ENCODE peak calls at places on chromosomes 2 and 18, in eight cellular contexts. C is stimulated activated CD4-positive, alpha-beta T cell treated with anti-CD3 and anti-CD28 coated beads, Interleukin-1b, Interleukin-23, amount 100 ng/mL, for 24 hours; L is HFF-Myc; E is tibial artery; B is endothelial cell; S is kidney glomerular epithelial cell; M is M059J; N is stimulated activated naive CD8-positive, alpha-beta T cell treated with anti-CD3 and anti-CD28 coated beads, Interleukin-15, amount 100 ng/mL, for 72 hours. J is an unnamed sample.

GRCh38 chr2:223712642-223713041 is 110.5 kb upstream of the SCG2 start:
- DNase-seq in C (no peak), L (no peak), E (no peak), B (no peak), S (no peak), M (no peak), N (no peak), J (no peak)

GRCh38 chr2:46984034-46984433 is 68.4 kb upstream of the MCFD2 start:
- DNase-seq in C (no peak), L (no peak), E (no peak), B (no peak), S (no peak), M (no peak), N (no peak), J (no peak)

GRCh38 chr18:59546164-59546563 is 151.1 kb downstream of the CCBE1 start:
- DNase-seq in C (no peak), L (no peak), E (no peak), B (no peak), S (no peak), M (peak), N (no peak), J (no peak)

GRCh38 chr2:23782647-23783046 is 144.3 kb downstream of the ATAD2B start:
- DNase-seq in C (no peak), L (no peak), E (no peak), B (no peak), S (no peak), M (no peak), N (no peak), J (no peak)

GRCh38 chr2:239774142-239774462 is 251.0 kb downstream of the NDUFA10 start:
- DNase-seq in C (no peak), L (no peak), E (peak), B (no peak), S (no peak), M (no peak), N (no peak), J (no peak)

GRCh38 chr2:118732432-118732831 is 115.0 kb downstream of the EN1 start:
- DNase-seq in C (no peak), L (no peak), E (no peak), B (no peak), S (no peak), M (no peak), N (no peak), J (no peak)

GRCh38 chr2:4930704-4931103 is 761.5 kb upstream of the SOX11 start:
- DNase-seq in C (no peak), L (no peak), E (no peak), B (no peak), S (no peak), M (no peak), N (no peak), J (no peak)

GRCh38 chr2:88452151-88452851 is at the start of gene FOXI3:
- DNase-seq in C (no peak), L (no peak), E (no peak), B (peak), S (no peak), M (no peak), N (no peak), J (no peak)

GRCh38 chr2:237859082-237859433 is 365 bp upstream of the RAMP1 start:
- DNase-seq in C (no peak), L (no peak), E (no peak), B (no peak), S (no peak), M (no peak), N (no peak), J (no peak)

GRCh38 chr2:201660293-201660895 is 17.1 kb upstream of the TMEM237 start:
- DNase-seq in C (no peak), L (no peak), E (no peak), B (no peak), S (no peak), M (no peak), N (no peak), J (no peak)

GRCh38 chr2:84234103-84234502 is 225.0 kb downstream of the SUCLG1 start:
- DNase-seq in C (no peak), L (no peak), E (no peak), B (no peak), S (no peak), M (peak), N (no peak), J (no peak)

GRCh38 chr2:16678964-16679363 is 13.3 kb upstream of the CYRIA start:
- DNase-seq in C (no peak), L (no peak), E (no peak), B (no peak), S (no peak), M (no peak), N (no peak), J (no peak)

GRCh38 chr18:70058916-70059315 is 111.2 kb upstream of the CD226 start:
- DNase-seq in C (no peak), L (no peak), E (no peak), B (no peak), S (no peak), M (no peak), N (no peak), J (no peak)

GRCh38 chr2:138711812-138712211 is 68.4 kb downstream of the NXPH2 start:
- DNase-seq in C (no peak), L (no peak), E (no peak), B (no peak), S (no peak), M (peak), N (no peak), J (no peak)

GRCh38 chr18:59911600-59911999 is 11.8 kb downstream of the PMAIP1 start:
- DNase-seq in C (no peak), L (no peak), E (no peak), B (no peak), S (no peak), M (no peak), N (no peak), J (peak)

GRCh38 chr18:51278045-51278649 is 80.7 kb upstream of the MEX3C start:
- DNase-seq in C (peak), L (peak), E (no peak), B (peak), S (peak), M (peak), N (peak), J (peak)

GRCh38 chr2:118830121-118830520 is 17.3 kb downstream of the EN1 start:
- DNase-seq in C (no peak), L (no peak), E (no peak), B (no peak), S (no peak), M (peak), N (no peak), J (no peak)

GRCh38 chr2:66960161-66960560 is 437.0 kb upstream of the ETAA1 start:
- DNase-seq in C (no peak), L (no peak), E (no peak), B (no peak), S (no peak), M (peak), N (no peak), J (no peak)

GRCh38 chr2:67600946-67601345 is 203.8 kb downstream of the ETAA1 start:
- DNase-seq in C (no peak), L (no peak), E (no peak), B (no peak), S (peak), M (peak), N (no peak), J (no peak)

GRCh38 chr2:8039732-8040131 is 642.1 kb upstream of the ID2 start:
- DNase-seq in C (no peak), L (no peak), E (no peak), B (no peak), S (no peak), M (no peak), N (no peak), J (no peak)

GRCh38 chr2:218387369-218388194 is 5.5 kb downstream of the SLC11A1 start:
- DNase-seq in C (no peak), L (peak), E (no peak), B (peak), S (no peak), M (no peak), N (no peak), J (no peak)

GRCh38 chr2:15225131-15225530 is 336.0 kb downstream of the NBAS start:
- DNase-seq in C (no peak), L (no peak), E (no peak), B (no peak), S (no peak), M (no peak), N (no peak), J (no peak)

GRCh38 chr2:226693521-226693920 is 106.1 kb downstream of the IRS1 start:
- DNase-seq in C (no peak), L (no peak), E (no peak), B (no peak), S (no peak), M (no peak), N (no peak), J (no peak)

GRCh38 chr2:158755738-158756137 is 39.4 kb upstream of the DAPL1 start:
- DNase-seq in C (no peak), L (no peak), E (no peak), B (peak), S (no peak), M (no peak), N (no peak), J (no peak)

GRCh38 chr18:75112486-75113096 is 96.3 kb downstream of the PTGR3 start:
- DNase-seq in C (no peak), L (no peak), E (no peak), B (no peak), S (no peak), M (no peak), N (no peak), J (no peak)

GRCh38 chr2:207180741-207181140 is 15.0 kb upstream of the KLF7 start:
- DNase-seq in C (no peak), L (no peak), E (no peak), B (no peak), S (no peak), M (peak), N (no peak), J (no peak)

GRCh38 chr2:211944572-211944971 is 594.0 kb downstream of the ERBB4 start:
- DNase-seq in C (no peak), L (no peak), E (no peak), B (no peak), S (no peak), M (peak), N (no peak), J (no peak)

GRCh38 chr2:101509498-101510274 is 34.8 kb upstream of the RFX8 start:
- DNase-seq in C (no peak), L (no peak), E (peak), B (no peak), S (no peak), M (no peak), N (no peak), J (peak)

GRCh38 chr2:120604767-120605166 is 130.9 kb upstream of the GLI2 start:
- DNase-seq in C (no peak), L (no peak), E (no peak), B (no peak), S (no peak), M (no peak), N (no peak), J (no peak)